ENCODE peak calls at places on chromosome 19, in six cellular contexts. D is H9, H is neuronal stem cell, I is IMR-90, M is mesendoderm, U is mesenchymal stem cell. N is an unnamed sample.

GRCh38 chr19:33815410-33816340 is 19.0 kb downstream of the KCTD15 start:
- DNase-seq in M (no peak), I (peak; percentile 34), D (no peak), H (no peak), U (peak; percentile 41), N (no peak)

GRCh38 chr19:35011737-35012682 is 11.9 kb downstream of the GRAMD1A start:
- DNase-seq in D (no peak), I (no peak), M (no peak), H (no peak), U (no peak), N (no peak)

GRCh38 chr19:20365146-20365545 is 198.1 kb downstream of the ZNF486 start:
- DNase-seq in U (no peak), I (no peak), H (no peak), M (no peak), D (no peak), N (peak; percentile 14)

GRCh38 chr19:12867120-12868099 is 13.8 kb downstream of the DNASE2 start:
- DNase-seq in H (peak; percentile 90), M (peak; percentile 93), D (peak; percentile 94), U (peak; percentile 75), I (peak; percentile 43), N (no peak)

GRCh38 chr19:7191946-7192691 is 102.1 kb downstream of the INSR start:
- DNase-seq in D (no peak), H (no peak), U (no peak), M (no peak), I (no peak), N (no peak)

GRCh38 chr19:50646074-50646807 is 3.0 kb upstream of the C19orf81 start:
- DNase-seq in M (no peak), H (no peak), I (peak; percentile 54), U (no peak), D (no peak), N (no peak)

GRCh38 chr19:5663904-5664303 is 16.4 kb downstream of the MICOS13 start:
- DNase-seq in D (no peak), I (no peak), M (no peak), H (no peak), U (no peak), N (no peak)

GRCh38 chr19:35168261-35168660 is 13.7 kb downstream of the FXYD5 start:
- DNase-seq in U (no peak), D (peak; percentile 19), H (no peak), M (no peak), I (no peak), N (peak; percentile 66)

GRCh38 chr19:8240274-8241229 is 31.4 kb downstream of the CERS4 start:
- DNase-seq in M (peak; percentile 92), D (peak; percentile 81), I (peak; percentile 94), U (peak; percentile 95), H (peak; percentile 79), N (peak; percentile 23)

GRCh38 chr19:4362871-4363545 is 19.6 kb downstream of the MPND start:
- DNase-seq in I (no peak), M (peak; percentile 44), H (no peak), U (no peak), D (peak; percentile 59), N (no peak)

GRCh38 chr19:10686661-10687517 is 14.3 kb upstream of the QTRT1 start:
- DNase-seq in D (no peak), H (no peak), U (no peak), I (peak; percentile 28), M (no peak), N (no peak)

GRCh38 chr19:8208710-8209110 is 460 bp upstream of the CERS4 start:
- DNase-seq in M (no peak), H (peak; percentile 47), I (no peak), D (no peak), U (no peak), N (no peak)

GRCh38 chr19:4582980-4583842 is 23.7 kb upstream of the SEMA6B start:
- DNase-seq in H (no peak), D (no peak), M (no peak), U (no peak), I (no peak), N (no peak)

GRCh38 chr19:7611541-7612279 is 16.0 kb downstream of the CAMSAP3 start:
- DNase-seq in M (no peak), U (no peak), I (no peak), H (no peak), D (no peak), N (no peak)

GRCh38 chr19:22144394-22144793 is 52.4 kb downstream of the ZNF676 start:
- DNase-seq in H (peak; percentile 9), I (peak; percentile 10), D (no peak), M (peak; percentile 33), U (peak; percentile 18), N (peak; percentile 11)

GRCh38 chr19:7476941-7477494 is 11.8 kb downstream of the PEX11G start:
- DNase-seq in I (no peak), U (no peak), H (no peak), D (no peak), M (no peak), N (no peak)

GRCh38 chr19:9958451-9958850 is 22.1 kb upstream of the OLFM2 start:
- DNase-seq in U (peak; percentile 62), D (no peak), H (no peak), M (no peak), I (peak; percentile 91), N (no peak)

GRCh38 chr19:51295382-51296126 is 15.9 kb upstream of the IGLON5 start:
- DNase-seq in M (peak; percentile 55), H (no peak), I (no peak), D (peak; percentile 74), U (no peak), N (no peak)

GRCh38 chr19:54379187-54379678 is 14.5 kb upstream of the LAIR1 start:
- DNase-seq in H (no peak), U (no peak), I (no peak), D (no peak), M (no peak), N (no peak)

GRCh38 chr19:46442808-46443450 is 14.2 kb upstream of the PNMA8C start:
- DNase-seq in M (no peak), H (no peak), U (peak; percentile 61), I (peak; percentile 78), D (no peak), N (no peak)

GRCh38 chr19:44718441-44719261 is 19.7 kb downstream of the CEACAM16 start:
- DNase-seq in H (peak; percentile 69), D (peak; percentile 89), U (peak; percentile 83), I (peak; percentile 56), M (peak; percentile 97), N (no peak)

GRCh38 chr19:46828484-46828883 is 22.2 kb downstream of the AP2S1 start:
- DNase-seq in D (no peak), M (no peak), H (no peak), U (peak; percentile 84), I (peak; percentile 75), N (peak; percentile 68)

GRCh38 chr19:50669319-50670101 is 20.3 kb downstream of the C19orf81 start:
- DNase-seq in M (no peak), I (peak; percentile 15), D (no peak), H (no peak), U (no peak), N (peak; percentile 15)

GRCh38 chr19:53311044-53311443 is 22.5 kb upstream of the ZNF845 start:
- DNase-seq in H (no peak), D (no peak), M (no peak), U (no peak), I (no peak), N (no peak)

GRCh38 chr19:4913996-4914735 is 4.9 kb downstream of the UHRF1 start:
- DNase-seq in H (no peak), U (peak; percentile 32), D (no peak), M (peak; percentile 51), I (peak; percentile 18), N (no peak)

GRCh38 chr19:4257025-4257424 is 10.1 kb downstream of the YJU2 start:
- DNase-seq in I (no peak), M (no peak), H (no peak), U (no peak), D (no peak), N (no peak)

GRCh38 chr19:45250832-45251451 is at the start of gene MARK4:
- DNase-seq in D (peak; percentile 69), I (peak; percentile 34), M (peak; percentile 51), H (peak; percentile 55), U (peak; percentile 61), N (peak; percentile 10)

GRCh38 chr19:16457195-16457953 is 14.4 kb downstream of the EPS15L1 start:
- DNase-seq in M (no peak), D (no peak), I (peak; percentile 26), H (no peak), U (peak; percentile 58), N (no peak)

GRCh38 chr19:16946951-16947940 is 58.4 kb downstream of the F2RL3 start:
- DNase-seq in M (no peak), U (no peak), I (no peak), D (no peak), H (no peak), N (no peak)

GRCh38 chr19:2427323-2428026 is at the start of gene TIMM13:
- DNase-seq in I (peak; percentile 95), U (peak; percentile 97), D (peak; percentile 98), H (peak; percentile 98), M (peak; percentile 98), N (peak; percentile 100)
- H3K18ac ChIP-seq in I (peak within 1 kb of the TSS; percentile 90), U (peak within 1 kb of the TSS; percentile 99), D (peak within 1 kb of the TSS; percentile 100), H (peak within 1 kb of the TSS; percentile 100), M (peak within 1 kb of the TSS; percentile 91), N (peak within 1 kb of the TSS; percentile 98)

GRCh38 chr19:57719901-57720519 is 7.4 kb downstream of the ZNF671 start:
- DNase-seq in U (no peak), I (no peak), D (no peak), H (no peak), M (no peak), N (no peak)
- H3K4me1 ChIP-seq in U (no peaks in the 10 kb centered on the region), I (no peaks in the 10 kb centered on the region), D (peaks cover 2% of the 10 kb centered on the region), H (no peaks in the 10 kb centered on the region), M (no peaks in the 10 kb centered on the region), N (no peaks in the 10 kb centered on the region)

GRCh38 chr19:42032428-42032827 is 37.6 kb downstream of the GRIK5 start:
- DNase-seq in H (no peak), M (peak; percentile 18), U (no peak), D (peak; percentile 55), I (no peak), N (no peak)
- H3K18ac ChIP-seq in H (no peak overlapping the region), M (no peak overlapping the region), U (no peak overlapping the region), D (peak overlapping the region; percentile 60), I (no peak overlapping the region), N (no peak overlapping the region)

GRCh38 chr19:13986348-13986904 is 19.7 kb downstream of the RFX1 start:
- DNase-seq in I (peak; percentile 72), U (peak; percentile 77), D (peak; percentile 93), H (no peak), M (peak; percentile 93), N (peak; percentile 48)

GRCh38 chr19:13992025-13992424 is 14.1 kb downstream of the RFX1 start:
- DNase-seq in D (no peak), I (no peak), M (no peak), H (no peak), U (no peak), N (no peak)

GRCh38 chr19:13987101-13987890 is 18.8 kb downstream of the RFX1 start:
- DNase-seq in H (no peak), D (no peak), M (no peak), I (no peak), U (no peak), N (no peak)

GRCh38 chr19:13993554-13994308 is 12.4 kb downstream of the RFX1 start:
- DNase-seq in M (peak; percentile 45), D (no peak), I (no peak), H (no peak), U (no peak), N (no peak)

DNA sequence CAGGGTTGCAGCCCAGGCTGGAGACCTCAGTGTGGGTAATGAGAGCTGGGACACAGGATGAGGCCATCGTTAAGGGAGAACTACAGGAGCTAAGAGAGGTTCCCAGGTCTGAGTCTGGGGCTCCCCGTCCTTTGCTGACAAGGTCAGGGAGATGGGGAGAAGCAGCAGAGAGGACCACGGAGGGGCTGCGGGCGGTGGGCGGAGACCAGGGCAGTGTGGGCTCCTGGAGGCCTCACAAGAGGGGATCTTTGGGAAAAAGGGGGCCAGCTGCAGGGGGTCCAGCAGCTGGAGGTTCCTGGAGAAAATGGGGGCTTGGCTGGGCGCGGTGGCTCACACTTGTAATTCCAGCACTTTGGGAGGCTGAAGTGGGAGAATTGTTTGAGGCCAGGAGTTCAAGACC is 16.0 kb downstream of the RFX1 start:
- DNase-seq in H (no peak), U (no peak), M (no peak), I (no peak), D (no peak), N (no peak)
- H3K4me1 ChIP-seq in H (peaks cover 6% of the 10 kb centered on the region), U (peaks cover 36% of the 10 kb centered on the region), M (peaks cover 3% of the 10 kb centered on the region), I (peaks cover 10% of the 10 kb centered on the region), D (peaks cover 3% of the 10 kb centered on the region), N (peaks cover 18% of the 10 kb centered on the region)

N was measured in trophoblast cell.